ENCODE peak calls at places on chromosomes 3 and 15, in nine cellular contexts. M is left lung; R is cardiac muscle cell; O is CD4-positive, alpha-beta T cell; X is esophagus squamous epithelium; G is upper lobe of right lung; W is heart left ventricle; N is iPS DF 6.9; D is H9. I is an unnamed sample. For H3K9me3, the result is how much of the 10 kb centered on the place peaks cover.

GRCh38 chr3:177427540-177427939 is 230.3 kb upstream of the TBL1XR1 start:
- DNase-seq in M (no peak), R (no peak), O (no peak), X (no peak), G (no peak), W (no peak), N (no peak), D (no peak), I (no peak)

GRCh38 chr15:79837846-79838245 is 59.0 kb downstream of the MTHFS start:
- DNase-seq in M (no peak), R (no peak), O (no peak), X (no peak), G (no peak), W (no peak), N (no peak), D (no peak), I (no peak)

GRCh38 chr15:91219203-91219602 is 119.1 kb downstream of the SV2B start:
- DNase-seq in M (no peak), R (no peak), O (no peak), X (no peak), G (no peak), W (no peak), N (no peak), D (no peak), I (no peak)

GRCh38 chr3:69881756-69882428 is 117.6 kb upstream of the SAMMSON start:
- DNase-seq in M (no peak), R (no peak), O (no peak), X (no peak), G (no peak), W (no peak), N (no peak), D (no peak), I (no peak)

GRCh38 chr15:80174017-80174746 is 21.4 kb downstream of the FAH start:
- DNase-seq in M (no peak), R (no peak), O (no peak), X (no peak), G (no peak), W (no peak), N (no peak), D (no peak), I (no peak)

GRCh38 chr3:29270752-29271151 is 10.1 kb upstream of the RBMS3 start:
- DNase-seq in M (no peak), R (no peak), O (no peak), X (no peak), G (no peak), W (no peak), N (no peak), D (no peak), I (no peak)

GRCh38 chr3:125042725-125043406 is 12.9 kb downstream of the HEG1 start:
- DNase-seq in M (peak), R (peak), O (no peak), X (no peak), G (no peak), W (peak), N (no peak), D (no peak), I (no peak)

GRCh38 chr15:51924146-51925068 is 47.2 kb downstream of the LEO1 start:
- DNase-seq in M (no peak), R (peak), O (no peak), X (no peak), G (no peak), W (peak), N (no peak), D (peak), I (no peak)

GRCh38 chr3:195258449-195259145 is 12.4 kb downstream of the XXYLT1 start:
- DNase-seq in M (peak), R (no peak), O (no peak), X (no peak), G (peak), W (no peak), N (no peak), D (no peak), I (no peak)

GRCh38 chr15:57635300-57635944 is 43.7 kb downstream of the MYZAP start:
- DNase-seq in M (no peak), R (no peak), O (no peak), X (no peak), G (no peak), W (peak), N (no peak), D (no peak), I (peak)

GRCh38 chr3:114848087-114848486 is 299.0 kb downstream of the ZBTB20 start:
- DNase-seq in M (no peak), R (no peak), O (no peak), X (no peak), G (peak), W (no peak), N (no peak), D (no peak), I (no peak)

GRCh38 chr3:71064976-71065763 is 518.4 kb downstream of the FOXP1 start:
- DNase-seq in M (peak), R (peak), O (peak), X (no peak), G (peak), W (peak), N (no peak), D (peak), I (peak)

GRCh38 chr3:49413338-49413734 is 1.1 kb downstream of the TCTA start:
- DNase-seq in M (no peak), R (no peak), O (no peak), X (no peak), G (no peak), W (no peak), N (no peak), D (no peak), I (no peak)

GRCh38 chr3:159451067-159451466 is 537.6 kb upstream of the IL12A start:
- DNase-seq in M (no peak), R (no peak), O (no peak), X (no peak), G (no peak), W (no peak), N (no peak), D (no peak), I (no peak)

GRCh38 chr3:115913069-115913686 is 289.9 kb downstream of the GAP43 start:
- DNase-seq in M (no peak), R (no peak), O (no peak), X (no peak), G (no peak), W (no peak), N (no peak), D (no peak), I (no peak)

GRCh38 chr3:187264051-187264450 is 27.5 kb downstream of the MASP1 start:
- DNase-seq in M (no peak), R (peak), O (no peak), X (no peak), G (no peak), W (no peak), N (no peak), D (no peak), I (peak)

GRCh38 chr3:62636235-62636826 is 238.9 kb downstream of the CADPS start:
- DNase-seq in M (no peak), R (peak), O (no peak), X (no peak), G (no peak), W (no peak), N (no peak), D (no peak), I (no peak)

GRCh38 chr3:164460851-164461250 is 617.4 kb downstream of the SI start:
- DNase-seq in M (no peak), R (no peak), O (no peak), X (no peak), G (no peak), W (no peak), N (no peak), D (no peak), I (no peak)

GRCh38 chr3:72265661-72266370 is 480.9 kb upstream of the PROK2 start:
- DNase-seq in M (no peak), R (no peak), O (no peak), X (no peak), G (no peak), W (no peak), N (no peak), D (no peak), I (no peak)

GRCh38 chr3:35484939-35485605 is 154.3 kb upstream of the ARPP21 start:
- DNase-seq in M (no peak), R (peak), O (no peak), X (no peak), G (no peak), W (no peak), N (no peak), D (no peak), I (no peak)

GRCh38 chr3:107973152-107973551 is 117.7 kb downstream of the CD47 start:
- DNase-seq in M (no peak), R (no peak), O (no peak), X (no peak), G (no peak), W (no peak), N (no peak), D (no peak), I (no peak)

GRCh38 chr3:74630602-74631001 is 16.1 kb upstream of the CNTN3 start:
- DNase-seq in M (no peak), R (no peak), O (no peak), X (no peak), G (no peak), W (no peak), N (no peak), D (no peak), I (no peak)

GRCh38 chr3:160027541-160028195 is 39.0 kb downstream of the IL12A start:
- DNase-seq in M (no peak), R (no peak), O (no peak), X (no peak), G (no peak), W (no peak), N (no peak), D (no peak), I (no peak)

GRCh38 chr3:188955919-188956318 is 215.9 kb upstream of the TPRG1 start:
- DNase-seq in M (no peak), R (no peak), O (no peak), X (no peak), G (no peak), W (no peak), N (no peak), D (no peak), I (no peak)

GRCh38 chr15:90358124-90359033 is 6.3 kb downstream of the ZNF774 start:
- DNase-seq in M (no peak), R (no peak), O (no peak), X (no peak), G (no peak), W (no peak), N (no peak), D (no peak), I (no peak)

GRCh38 chr3:44914936-44915335 is 40.5 kb downstream of the TGM4 start:
- DNase-seq in M (no peak), R (peak), O (no peak), X (no peak), G (no peak), W (no peak), N (no peak), D (no peak), I (peak)

GRCh38 chr3:38545396-38545949 is 49.3 kb downstream of the EXOG start:
- DNase-seq in M (no peak), R (no peak), O (no peak), X (no peak), G (no peak), W (no peak), N (no peak), D (no peak), I (no peak)

GRCh38 chr15:66897971-66898370 is 167.4 kb upstream of the SMAD3 start:
- DNase-seq in M (no peak), R (no peak), O (no peak), X (no peak), G (no peak), W (no peak), N (no peak), D (no peak), I (no peak)

GRCh38 chr3:168094877-168095610 is 680 bp downstream of the GOLIM4 start:
- DNase-seq in M (peak), R (peak), O (no peak), X (peak), G (peak), W (peak), N (no peak), D (peak), I (peak)

GRCh38 chr3:195774917-195775316 is 36.8 kb downstream of the MUC4 start:
- DNase-seq in M (peak), R (peak), O (no peak), X (no peak), G (peak), W (peak), N (peak), D (peak), I (peak)

GRCh38 chr3:197003461-197004385 is 25.9 kb downstream of the MELTF start:
- DNase-seq in M (peak), R (no peak), O (no peak), X (no peak), G (peak), W (no peak), N (no peak), D (peak), I (peak)

GRCh38 chr15:59266015-59266414 is 59.4 kb downstream of the LDHAL6B start:
- DNase-seq in M (no peak), R (no peak), O (no peak), X (no peak), G (no peak), W (no peak), N (no peak), D (no peak), I (peak)

GRCh38 chr3:83002869-83003445 is 1241.5 kb upstream of the GBE1 start:
- DNase-seq in M (no peak), R (no peak), O (no peak), X (no peak), G (no peak), W (no peak), N (no peak), D (no peak), I (no peak)

GRCh38 chr3:49689046-49689886 is at the start of the genes MST1 and RNF123:
- DNase-seq in M (peak), R (peak), O (peak), X (no peak), G (peak), W (peak), N (peak), D (peak), I (peak)

GRCh38 chr15:89907289-89907688 is 5.5 kb downstream of the ARPIN start:
- DNase-seq in M (no peak), R (no peak), O (no peak), X (no peak), G (no peak), W (no peak), N (no peak), D (no peak), I (no peak)

GRCh38 chr15:100829457-100829856 is 50.2 kb upstream of the ALDH1A3 start:
- DNase-seq in M (no peak), R (no peak), O (no peak), X (no peak), G (no peak), W (no peak), N (no peak), D (no peak), I (no peak)

GRCh38 chr3:149736180-149737100 is 15.8 kb downstream of the COMMD2 start:
- DNase-seq in M (no peak), R (no peak), O (no peak), X (no peak), G (no peak), W (no peak), N (no peak), D (no peak), I (no peak)

GRCh38 chr3:10055097-10055496 is 28.9 kb downstream of the FANCD2 start:
- DNase-seq in M (no peak), R (no peak), O (no peak), X (no peak), G (no peak), W (no peak), N (no peak), D (no peak), I (peak)

DNA sequence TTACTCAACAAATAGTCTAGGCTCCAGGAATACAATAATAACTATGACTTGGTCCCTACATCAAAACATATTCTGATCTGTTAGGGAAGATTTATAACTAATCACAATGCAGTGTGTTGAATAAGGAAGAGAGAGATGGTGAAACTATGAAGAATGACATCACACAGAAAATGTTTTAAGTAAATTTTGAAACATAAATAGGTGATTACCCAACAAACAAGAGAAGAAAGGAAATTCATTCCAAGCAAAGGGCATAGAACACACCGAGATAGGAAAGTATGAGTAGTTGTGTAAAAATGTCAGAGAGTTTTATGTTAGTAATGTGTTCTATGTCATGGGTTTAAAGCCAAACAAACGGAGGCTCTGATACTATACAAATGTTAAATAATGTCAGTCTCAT is 13.4 kb downstream of the SEC62 start:
- DNase-seq in M (no peak), R (no peak), O (no peak), X (no peak), G (no peak), W (no peak), N (no peak), D (no peak), I (no peak)
- H3K27ac ChIP-seq in M (no peak), R (no peak), O (no peak), X (no peak), G (no peak), W (no peak), N (no peak), D (no peak), I (no peak)

GRCh38 chr15:22267761-22268160 is 187.4 kb downstream of the OR4M2 start:
- DNase-seq in M (no peak), R (no peak), O (no peak), X (no peak), G (no peak), W (no peak), N (no peak), D (no peak), I (no peak)
- H3K9me3 ChIP-seq in M (under half), R (under half), O (under half), X (under half), G (under half), W (under half), N (under half), D (half or more), I (under half)

GRCh38 chr15:35000511-35000910 is 12.4 kb upstream of the ZNF770 start:
- DNase-seq in M (no peak), R (no peak), O (no peak), X (no peak), G (no peak), W (no peak), N (no peak), D (no peak), I (no peak)
- H3K27ac ChIP-seq in M (no peak), R (no peak), O (no peak), X (no peak), G (no peak), W (no peak), N (no peak), D (no peak), I (no peak)

GRCh38 chr15:25065286-25065685 is 110.5 kb downstream of the SNRPN start:
- DNase-seq in M (no peak), R (no peak), O (no peak), X (no peak), G (no peak), W (peak), N (no peak), D (no peak), I (no peak)
- H3K9me3 ChIP-seq in M (half or more), R (under half), O (half or more), X (half or more), G (half or more), W (half or more), N (under half), D (half or more), I (under half)

GRCh38 chr15:55998478-55998877 is 5.1 kb upstream of the NEDD4 start:
- DNase-seq in M (no peak), R (no peak), O (no peak), X (no peak), G (no peak), W (no peak), N (no peak), D (no peak), I (no peak)
- H3K27ac ChIP-seq in M (no peak), R (no peak), O (no peak), X (no peak), G (no peak), W (no peak), N (no peak), D (no peak), I (no peak)

GRCh38 chr15:25066708-25067107 is 111.9 kb downstream of the SNRPN start:
- DNase-seq in M (no peak), R (no peak), O (no peak), X (no peak), G (peak), W (peak), N (no peak), D (no peak), I (no peak)
- H3K9me3 ChIP-seq in M (half or more), R (under half), O (half or more), X (under half), G (half or more), W (half or more), N (under half), D (half or more), I (under half)

GRCh38 chr3:58391156-58391865 is 42.3 kb downstream of the PDHB start:
- DNase-seq in M (no peak), R (no peak), O (no peak), X (no peak), G (no peak), W (no peak), N (no peak), D (no peak), I (no peak)
- H3K27ac ChIP-seq in M (peak), R (peak), O (no peak), X (peak), G (no peak), W (peak), N (no peak), D (no peak), I (peak)

GRCh38 chr3:53661480-53661879 is 167.1 kb downstream of the CACNA1D start:
- DNase-seq in M (no peak), R (no peak), O (no peak), X (no peak), G (no peak), W (no peak), N (no peak), D (no peak), I (no peak)
- H3K9me3 ChIP-seq in M (under half), R (under half), O (under half), X (under half), G (under half), W (under half), N (under half), D (under half), I (under half)

DNA sequence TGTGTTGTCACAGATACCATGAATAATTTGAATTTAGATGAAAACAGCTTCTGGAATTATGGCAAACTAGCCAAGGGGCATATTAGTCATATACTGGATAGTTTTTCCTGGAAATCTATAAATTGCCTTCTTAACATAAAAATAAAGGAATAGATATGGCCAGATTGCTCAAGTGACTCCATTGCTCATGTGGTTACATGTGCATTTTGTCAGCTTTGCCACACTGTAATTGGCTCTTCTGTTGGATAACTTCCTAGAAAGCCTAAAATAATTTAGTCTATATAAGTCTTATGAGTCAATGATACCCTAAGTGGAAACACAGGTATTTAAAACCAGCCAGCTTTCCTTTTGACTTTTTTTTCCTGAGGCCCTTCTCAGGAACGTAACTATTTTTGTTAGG is 38.6 kb downstream of the KBTBD12 start:
- DNase-seq in M (no peak), R (no peak), O (no peak), X (no peak), G (no peak), W (no peak), N (no peak), D (no peak), I (no peak)
- H3K27ac ChIP-seq in M (no peak), R (peak), O (no peak), X (no peak), G (no peak), W (peak), N (no peak), D (no peak), I (no peak)

DNA sequence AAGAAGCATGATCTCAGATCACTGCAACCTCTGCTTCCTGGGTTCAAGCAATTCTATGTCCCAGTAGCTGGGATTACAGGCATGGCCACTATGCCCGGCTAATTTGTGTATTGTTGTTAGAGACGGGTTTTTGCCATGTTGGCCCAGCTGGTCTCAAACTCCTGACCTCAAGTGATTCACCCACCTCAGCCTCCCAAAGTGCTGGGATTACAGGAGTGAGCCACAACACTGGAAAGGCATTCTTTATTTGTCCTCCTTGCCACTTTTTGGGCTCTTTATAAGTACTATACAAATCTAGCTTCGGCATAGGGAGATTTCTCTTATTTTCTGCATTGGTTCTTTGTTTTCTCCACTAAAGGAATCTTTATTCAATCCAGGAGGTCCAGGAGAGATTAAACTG is 18.6 kb downstream of the CMTM8 start:
- DNase-seq in M (no peak), R (no peak), O (no peak), X (no peak), G (no peak), W (no peak), N (no peak), D (no peak), I (no peak)
- H3K9me3 ChIP-seq in M (under half), R (under half), O (under half), X (under half), G (under half), W (under half), N (under half), D (under half), I (under half)

I was measured in small intestine.